ENCODE peak calls at places on chromosomes 12 and 14, in nine cellular contexts. F, Y, D, K, M, O, C, L and R are unnamed samples.

GRCh38 chr14:65203574-65203973 is 101.3 kb upstream of the MAX start:
- DNase-seq in F (no peak), Y (no peak), D (no peak), K (no peak), M (no peak), O (no peak), C (no peak), L (no peak), R (no peak)

GRCh38 chr14:56172571-56172971 is 54.4 kb downstream of the PELI2 start:
- DNase-seq in F (no peak), Y (peak), D (no peak), K (no peak), M (no peak), O (no peak), C (peak), L (no peak), R (no peak)

GRCh38 chr12:76037130-76038105 is 5.8 kb upstream of the PHLDA1 start:
- DNase-seq in F (no peak), Y (peak), D (no peak), K (no peak), M (no peak), O (no peak), C (peak), L (peak), R (no peak)

GRCh38 chr12:69066420-69067373 is 133.7 kb upstream of the CPM start:
- DNase-seq in F (no peak), Y (no peak), D (no peak), K (no peak), M (no peak), O (no peak), C (no peak), L (no peak), R (no peak)

GRCh38 chr12:14384783-14385638 is 19.5 kb downstream of the ATF7IP start:
- DNase-seq in F (no peak), Y (no peak), D (no peak), K (peak), M (no peak), O (no peak), C (peak), L (peak), R (peak)

GRCh38 chr12:90939382-90939781 is 15.6 kb downstream of the CCER1 start:
- DNase-seq in F (no peak), Y (no peak), D (no peak), K (no peak), M (no peak), O (no peak), C (no peak), L (no peak), R (no peak)

GRCh38 chr12:53626702-53627169 is 554 bp upstream of the ATF7 start:
- DNase-seq in F (no peak), Y (no peak), D (no peak), K (no peak), M (no peak), O (no peak), C (no peak), L (no peak), R (no peak)

GRCh38 chr12:40058721-40059190 is 47.1 kb downstream of the SLC2A13 start:
- DNase-seq in F (no peak), Y (no peak), D (no peak), K (no peak), M (no peak), O (no peak), C (no peak), L (no peak), R (no peak)

GRCh38 chr12:24909667-24910066 is 39.2 kb downstream of the BCAT1 start:
- DNase-seq in F (peak), Y (no peak), D (no peak), K (no peak), M (peak), O (peak), C (peak), L (no peak), R (no peak)

GRCh38 chr12:45184145-45184958 is 31.5 kb upstream of the ANO6 start:
- DNase-seq in F (no peak), Y (no peak), D (no peak), K (no peak), M (no peak), O (no peak), C (no peak), L (no peak), R (no peak)

GRCh38 chr14:23460960-23461359 is 8.5 kb upstream of the NGDN start:
- DNase-seq in F (no peak), Y (no peak), D (no peak), K (no peak), M (no peak), O (no peak), C (peak), L (no peak), R (no peak)
- TF ChIP-seq CTCF in F (no peak), Y (no peak), D (no peak), K (no peak), M (no peak), O (no peak), C (no peak), L (no peak), R (no peak)

DNA sequence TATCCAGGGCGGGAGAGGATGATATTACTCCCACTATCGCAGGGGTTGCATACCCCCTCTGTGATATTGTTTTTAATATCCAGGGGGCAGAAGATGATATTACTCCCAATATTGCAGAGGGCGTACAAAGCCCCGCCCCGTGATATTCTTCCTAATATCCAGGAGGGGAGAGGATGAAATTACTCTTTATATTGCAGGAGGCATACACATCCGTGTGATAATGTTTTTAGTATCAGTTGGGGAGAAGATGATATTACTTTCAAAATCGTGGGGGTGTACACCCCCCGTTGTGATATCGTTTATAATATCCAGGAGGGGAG is 52.9 kb upstream of the OXA1L start:
- DNase-seq in F (no peak), Y (no peak), D (no peak), K (no peak), M (no peak), O (no peak), C (no peak), L (no peak), R (no peak)
- TF ChIP-seq CTCF in F (no peak), Y (no peak), D (no peak), K (no peak), M (no peak), O (no peak), C (no peak), L (no peak), R (no peak)

GRCh38 chr12:125455556-125455955 is 390.3 kb downstream of the AACS start:
- DNase-seq in F (no peak), Y (no peak), D (no peak), K (no peak), M (no peak), O (no peak), C (no peak), L (no peak), R (no peak)
- TF ChIP-seq CTCF in F (no peak), Y (no peak), D (no peak), K (no peak), M (no peak), O (no peak), C (no peak), L (peak), R (no peak)

GRCh38 chr12:106736051-106736957 is 38.2 kb upstream of the RIC8B start:
- DNase-seq in F (no peak), Y (no peak), D (no peak), K (no peak), M (no peak), O (no peak), C (peak), L (no peak), R (no peak)
- TF ChIP-seq CTCF in F (no peak), Y (no peak), D (no peak), K (no peak), M (no peak), O (peak), C (no peak), L (no peak), R (no peak)

GRCh38 chr14:75258803-75259509 is 19.7 kb upstream of the FOS start:
- DNase-seq in F (peak), Y (peak), D (peak), K (peak), M (peak), O (peak), C (peak), L (peak), R (peak)

GRCh38 chr14:75258079-75258802 is 20.4 kb upstream of the FOS start:
- DNase-seq in F (peak), Y (no peak), D (no peak), K (peak), M (peak), O (peak), C (no peak), L (no peak), R (no peak)

GRCh38 chr14:75259946-75260545 is 18.6 kb upstream of the FOS start:
- DNase-seq in F (no peak), Y (no peak), D (no peak), K (no peak), M (no peak), O (no peak), C (no peak), L (no peak), R (no peak)

GRCh38 chr14:75257241-75257640 is 21.4 kb upstream of the FOS start:
- DNase-seq in F (no peak), Y (peak), D (no peak), K (no peak), M (no peak), O (no peak), C (no peak), L (no peak), R (no peak)

GRCh38 chr14:75259510-75259855 is 19.1 kb upstream of the FOS start:
- DNase-seq in F (no peak), Y (no peak), D (no peak), K (no peak), M (no peak), O (no peak), C (no peak), L (no peak), R (no peak)
- TF ChIP-seq CTCF in F (peak), Y (no peak), D (peak), K (peak), M (no peak), O (no peak), C (no peak), L (peak), R (no peak)

GRCh38 chr14:34655959-34656358 is 26.0 kb upstream of the SNX6 start:
- DNase-seq in F (no peak), Y (no peak), D (no peak), K (no peak), M (no peak), O (no peak), C (no peak), L (no peak), R (no peak)

GRCh38 chr14:34646570-34647255 is 16.8 kb upstream of the SNX6 start:
- DNase-seq in F (no peak), Y (no peak), D (no peak), K (no peak), M (no peak), O (no peak), C (no peak), L (no peak), R (no peak)

GRCh38 chr14:34649344-34649743 is 19.4 kb upstream of the SNX6 start:
- DNase-seq in F (no peak), Y (peak), D (no peak), K (no peak), M (no peak), O (no peak), C (peak), L (no peak), R (no peak)

DNA sequence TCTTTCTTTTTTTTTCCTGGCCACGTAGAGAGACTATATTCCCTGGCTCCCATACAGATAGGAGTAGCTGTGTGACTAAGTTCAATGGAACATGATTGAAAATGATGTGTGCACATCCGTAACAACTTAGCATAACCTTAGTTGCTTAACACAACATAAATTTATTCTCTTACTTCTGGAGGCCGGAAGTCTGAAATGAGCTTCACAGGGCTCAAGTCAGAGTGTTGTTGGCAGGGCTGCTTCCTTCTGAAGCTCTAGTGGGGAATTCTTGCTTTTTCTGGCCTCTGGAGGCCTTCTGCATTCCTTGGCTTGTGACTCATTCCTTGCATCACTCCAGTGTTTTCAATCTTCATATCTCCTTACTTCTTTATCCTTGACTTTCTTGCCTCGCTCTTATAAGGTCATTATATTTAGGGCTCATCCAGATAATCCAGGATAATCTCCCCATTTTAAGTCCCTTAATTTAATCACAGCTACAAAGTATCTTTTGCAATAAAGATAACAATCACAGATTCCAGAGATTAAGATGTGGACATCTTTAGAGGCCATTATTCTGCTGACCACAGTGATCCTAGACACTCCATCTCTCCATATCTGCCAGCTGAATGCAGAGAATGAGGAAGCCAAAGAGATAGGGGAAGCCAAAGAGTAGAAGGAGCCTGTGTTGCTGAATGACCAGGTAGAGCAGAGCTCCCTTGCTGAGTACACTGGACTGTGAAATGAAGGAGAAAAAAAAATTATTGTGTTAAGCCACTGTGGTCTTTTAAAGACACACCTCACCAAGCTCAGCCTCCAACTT is 21.0 kb upstream of the SNX6 start:
- DNase-seq in F (no peak), Y (peak), D (no peak), K (no peak), M (no peak), O (peak), C (peak), L (no peak), R (no peak)
- TF ChIP-seq CTCF in F (no peak), Y (no peak), D (no peak), K (no peak), M (no peak), O (no peak), C (no peak), L (no peak), R (no peak)

DNA sequence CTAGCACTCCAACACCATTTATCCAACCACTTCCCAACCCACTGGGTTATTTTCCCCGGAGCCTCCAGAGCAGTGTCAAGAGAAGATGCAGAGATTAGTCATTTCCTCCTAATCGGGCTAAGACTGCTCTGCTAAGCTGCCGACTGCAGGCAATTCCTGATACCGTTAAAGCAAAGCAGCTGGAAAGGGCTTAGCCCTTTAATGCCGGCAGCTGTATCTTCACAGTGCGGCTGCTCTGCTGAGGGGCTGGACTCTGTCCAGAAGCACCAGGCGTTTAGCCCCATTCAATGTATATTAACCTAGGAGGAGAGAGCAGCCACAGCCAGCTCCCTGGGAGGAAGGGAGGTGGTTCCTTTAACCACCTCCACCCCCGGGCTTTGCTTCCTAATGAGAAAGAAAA is 11.1 kb downstream of the AQP6 start:
- DNase-seq in F (no peak), Y (peak), D (no peak), K (no peak), M (no peak), O (no peak), C (no peak), L (no peak), R (no peak)
- TF ChIP-seq CTCF in F (no peak), Y (no peak), D (no peak), K (no peak), M (no peak), O (no peak), C (no peak), L (no peak), R (no peak)